ENCODE peak calls at places on chromosomes 12 and 14, in nine cellular contexts. Y is AG10803, A is foreskin keratinocyte, G is upper lobe of right lung, L is endothelial cell, W is prostate gland, I is cardiac fibroblast, F is heart left ventricle, R is astrocyte of the cerebellum. N is an unnamed sample.

GRCh38 chr14:22231022-22231421 is 358.0 kb downstream of the DAD1 start:
- DNase-seq in Y (no peak), A (no peak), G (no peak), L (no peak), W (no peak), I (no peak), F (no peak), R (no peak), N (no peak)

GRCh38 chr12:2322554-2323120 is 269.9 kb downstream of the CACNA1C start:
- DNase-seq in Y (no peak), A (no peak), G (no peak), L (no peak), W (no peak), I (no peak), F (no peak), R (no peak), N (no peak)

GRCh38 chr14:78764645-78765044 is 594.5 kb downstream of the NRXN3 start:
- DNase-seq in Y (no peak), A (no peak), G (no peak), L (no peak), W (no peak), I (no peak), F (no peak), R (no peak), N (no peak)

GRCh38 chr14:22200977-22201605 is 387.9 kb downstream of the DAD1 start:
- DNase-seq in Y (peak), A (peak), G (no peak), L (no peak), W (no peak), I (peak), F (no peak), R (peak), N (no peak)

GRCh38 chr12:122888232-122888752 is 7.6 kb downstream of the VPS37B start:
- DNase-seq in Y (peak), A (peak), G (peak), L (no peak), W (peak), I (peak), F (peak), R (peak), N (no peak)

GRCh38 chr12:47312794-47313426 is 233.2 kb upstream of the AMIGO2 start:
- DNase-seq in Y (no peak), A (no peak), G (no peak), L (no peak), W (no peak), I (no peak), F (no peak), R (no peak), N (no peak)

GRCh38 chr12:42484996-42485395 is 104.5 kb downstream of the PRICKLE1 start:
- DNase-seq in Y (no peak), A (no peak), G (no peak), L (no peak), W (no peak), I (no peak), F (no peak), R (no peak), N (no peak)

GRCh38 chr14:55688566-55688965 is 108.6 kb downstream of the KTN1 start:
- DNase-seq in Y (no peak), A (no peak), G (no peak), L (no peak), W (no peak), I (no peak), F (no peak), R (no peak), N (no peak)

GRCh38 chr14:97878727-97879126 is 1081.5 kb downstream of the VRK1 start:
- DNase-seq in Y (peak), A (peak), G (no peak), L (no peak), W (peak), I (no peak), F (peak), R (peak), N (no peak)

GRCh38 chr14:94671870-94672444 is 59.8 kb downstream of the SERPINA3 start:
- DNase-seq in Y (no peak), A (no peak), G (peak), L (no peak), W (no peak), I (peak), F (no peak), R (no peak), N (no peak)

GRCh38 chr14:89123851-89124250 is 293.2 kb downstream of the FOXN3 start:
- DNase-seq in Y (no peak), A (no peak), G (no peak), L (no peak), W (no peak), I (no peak), F (no peak), R (no peak), N (no peak)

GRCh38 chr14:88326352-88327103 is 3.5 kb upstream of the KCNK10 start:
- DNase-seq in Y (no peak), A (no peak), G (no peak), L (peak), W (no peak), I (no peak), F (no peak), R (no peak), N (no peak)

GRCh38 chr12:2547273-2548044 is 247.3 kb upstream of the FKBP4 start:
- DNase-seq in Y (no peak), A (no peak), G (peak), L (no peak), W (no peak), I (no peak), F (no peak), R (no peak), N (no peak)

GRCh38 chr12:91778938-91779400 is 366.7 kb downstream of the BTG1 start:
- DNase-seq in Y (peak), A (peak), G (no peak), L (no peak), W (peak), I (peak), F (peak), R (peak), N (peak)

GRCh38 chr14:104048758-104049496 is 36.6 kb upstream of the ASPG start:
- DNase-seq in Y (peak), A (peak), G (no peak), L (peak), W (no peak), I (peak), F (no peak), R (no peak), N (no peak)

GRCh38 chr14:94174622-94175402 is 690 bp downstream of the PPP4R4 start:
- DNase-seq in Y (no peak), A (no peak), G (no peak), L (no peak), W (no peak), I (no peak), F (no peak), R (no peak), N (no peak)

GRCh38 chr12:98830657-98831056 is 185.6 kb downstream of the APAF1 start:
- DNase-seq in Y (no peak), A (no peak), G (no peak), L (no peak), W (no peak), I (no peak), F (no peak), R (no peak), N (no peak)

GRCh38 chr12:2641209-2641608 is 153.6 kb upstream of the FKBP4 start:
- DNase-seq in Y (peak), A (no peak), G (peak), L (peak), W (no peak), I (peak), F (peak), R (no peak), N (no peak)

GRCh38 chr12:82838827-82839226 is 152.1 kb downstream of the TMTC2 start:
- DNase-seq in Y (no peak), A (no peak), G (no peak), L (no peak), W (no peak), I (no peak), F (no peak), R (no peak), N (no peak)

GRCh38 chr12:71942259-71942658 is 3.6 kb downstream of the TPH2 start:
- DNase-seq in Y (no peak), A (no peak), G (no peak), L (no peak), W (no peak), I (no peak), F (no peak), R (no peak), N (no peak)

GRCh38 chr14:91382712-91383111 is 34.9 kb downstream of the CCDC88C start:
- DNase-seq in Y (no peak), A (no peak), G (no peak), L (no peak), W (no peak), I (no peak), F (no peak), R (no peak), N (no peak)

GRCh38 chr12:22712083-22712482 is 87.1 kb downstream of the ETNK1 start:
- DNase-seq in Y (no peak), A (no peak), G (no peak), L (no peak), W (no peak), I (no peak), F (no peak), R (no peak), N (no peak)

GRCh38 chr12:22715254-22715653 is 90.3 kb downstream of the ETNK1 start:
- DNase-seq in Y (no peak), A (no peak), G (no peak), L (no peak), W (no peak), I (no peak), F (no peak), R (no peak), N (no peak)

GRCh38 chr12:22709292-22709691 is 84.3 kb downstream of the ETNK1 start:
- DNase-seq in Y (peak), A (peak), G (no peak), L (no peak), W (no peak), I (peak), F (no peak), R (peak), N (no peak)
- TF ChIP-seq CTCF in Y (peak), A (peak), G (peak), L (peak), W (no peak), I (peak), F (peak), R (peak), N (peak)

GRCh38 chr12:61536117-61536516 is 724.1 kb upstream of the USP15 start:
- DNase-seq in Y (no peak), A (no peak), G (no peak), L (no peak), W (no peak), I (no peak), F (no peak), R (no peak), N (no peak)

GRCh38 chr12:61536525-61536924 is 723.7 kb upstream of the USP15 start:
- DNase-seq in Y (no peak), A (no peak), G (no peak), L (no peak), W (no peak), I (no peak), F (no peak), R (no peak), N (no peak)

GRCh38 chr12:61538951-61539350 is 721.3 kb upstream of the USP15 start:
- DNase-seq in Y (no peak), A (peak), G (no peak), L (peak), W (no peak), I (no peak), F (no peak), R (no peak), N (no peak)
- TF ChIP-seq CTCF in Y (no peak), A (peak), G (no peak), L (no peak), W (no peak), I (no peak), F (no peak), R (no peak), N (no peak)

GRCh38 chr14:64775081-64775777 is 71.0 kb downstream of the PLEKHG3 start:
- DNase-seq in Y (no peak), A (no peak), G (no peak), L (no peak), W (no peak), I (no peak), F (no peak), R (no peak), N (no peak)
- TF ChIP-seq CTCF in Y (no peak), A (no peak), G (no peak), L (no peak), W (no peak), I (no peak), F (no peak), R (no peak), N (no peak)

DNA sequence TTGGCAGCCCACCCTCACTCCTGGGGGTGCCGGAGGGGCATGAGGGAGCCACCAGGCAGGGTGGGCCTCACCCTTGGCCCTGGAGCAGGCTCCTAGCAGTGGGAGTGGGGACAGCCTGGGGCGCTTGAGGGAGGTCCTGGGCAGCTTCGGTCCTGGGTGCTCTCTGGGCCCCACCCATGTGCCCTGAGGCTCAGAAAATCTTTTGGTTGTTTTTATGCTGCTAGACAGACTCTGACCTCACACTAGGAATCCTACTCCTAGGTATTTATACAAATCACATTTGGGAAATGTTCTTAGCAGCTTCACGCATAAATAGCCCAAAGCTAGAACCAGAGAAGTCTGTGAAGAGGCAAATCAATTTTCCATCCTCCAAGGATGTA is 10.9 kb upstream of the ULK1 start:
- DNase-seq in Y (no peak), A (no peak), G (no peak), L (no peak), W (no peak), I (no peak), F (no peak), R (no peak), N (no peak)
- TF ChIP-seq CTCF in Y (no peak), A (no peak), G (no peak), L (no peak), W (no peak), I (no peak), F (no peak), R (no peak), N (no peak)

DNA sequence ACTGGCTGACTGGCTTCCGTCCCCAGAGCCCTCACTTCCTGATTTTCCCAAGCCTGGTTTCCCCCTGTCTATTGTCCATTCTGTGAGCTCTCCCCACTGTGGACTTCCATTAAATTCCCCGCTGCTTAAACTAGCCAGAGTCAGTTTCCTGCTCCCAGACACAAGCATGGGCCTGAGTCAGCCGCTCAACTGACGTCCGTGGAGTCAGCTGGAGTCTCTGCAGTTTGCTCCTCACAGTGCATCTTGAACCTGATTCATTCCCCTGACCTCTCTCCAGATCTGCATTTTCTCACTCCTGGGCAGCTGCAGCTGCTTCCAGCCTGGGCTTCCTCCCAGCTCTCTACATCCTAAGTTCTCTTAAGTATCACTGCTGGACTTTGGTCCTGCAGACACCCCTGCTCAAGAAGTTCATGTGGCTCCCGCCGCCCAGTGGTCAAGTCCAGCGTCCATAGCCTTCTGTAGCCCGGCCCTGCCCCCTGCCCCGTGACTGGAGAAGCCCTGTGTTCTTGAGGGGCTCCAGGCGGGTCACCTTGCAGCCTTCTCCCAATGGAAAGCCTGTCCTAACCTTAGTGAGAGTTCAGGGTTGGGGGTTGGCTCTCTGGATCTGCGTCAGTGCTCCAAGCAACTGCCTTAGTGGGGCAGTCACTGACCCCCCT is 20.0 kb downstream of the NFKBIA start:
- DNase-seq in Y (peak), A (peak), G (no peak), L (no peak), W (no peak), I (peak), F (peak), R (peak), N (peak)
- TF ChIP-seq CTCF in Y (no peak), A (no peak), G (peak), L (no peak), W (no peak), I (peak), F (peak), R (peak), N (no peak)

GRCh38 chr14:31456841-31457664 is at the start of gene DTD2:
- DNase-seq in Y (peak), A (peak), G (peak), L (peak), W (peak), I (peak), F (peak), R (peak), N (peak)
- TF ChIP-seq CTCF in Y (no peak), A (peak), G (no peak), L (no peak), W (no peak), I (no peak), F (no peak), R (no peak), N (no peak)

DNA sequence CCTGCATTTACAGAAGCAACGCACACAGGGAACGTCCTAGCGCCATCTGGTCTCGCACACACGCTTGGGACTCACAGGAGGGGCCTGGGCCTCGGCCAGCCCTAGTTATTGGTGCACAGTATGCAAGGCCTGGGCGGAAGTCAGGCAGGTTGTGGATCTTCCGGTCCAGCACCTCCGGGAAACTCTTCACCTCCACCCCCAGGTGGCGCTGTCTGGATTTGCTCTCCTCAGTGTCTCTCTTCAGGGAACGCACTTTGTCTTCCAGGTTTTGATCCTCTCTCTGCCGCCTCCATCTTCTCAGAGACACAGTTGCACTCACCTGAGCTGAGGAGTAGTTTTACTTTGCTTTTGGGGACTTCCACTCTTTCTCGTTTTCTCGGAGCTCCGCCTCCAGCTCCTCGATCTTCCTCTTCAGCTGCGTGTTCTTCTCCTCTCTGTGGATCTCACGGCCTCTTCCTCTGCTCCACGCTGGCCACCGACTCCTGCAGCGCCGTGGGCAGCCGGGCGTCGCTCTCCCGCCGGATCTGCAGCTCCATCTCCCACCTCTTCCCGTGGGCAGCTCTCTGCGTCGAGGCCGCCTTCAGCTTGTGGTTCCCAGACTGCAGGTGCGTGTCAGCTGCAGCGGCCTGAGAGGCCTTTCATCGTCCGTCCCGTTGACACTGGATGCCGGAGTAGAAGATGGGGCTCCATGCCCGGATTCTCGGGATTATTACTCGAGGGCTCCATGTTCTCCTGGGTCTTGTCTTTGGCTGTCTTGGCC is 933.8 kb downstream of the TMEM121 start:
- DNase-seq in Y (no peak), A (no peak), G (no peak), L (no peak), W (no peak), I (no peak), F (no peak), R (no peak), N (no peak)
- TF ChIP-seq CTCF in Y (no peak), A (no peak), G (peak), L (peak), W (no peak), I (no peak), F (no peak), R (no peak), N (no peak)

DNA sequence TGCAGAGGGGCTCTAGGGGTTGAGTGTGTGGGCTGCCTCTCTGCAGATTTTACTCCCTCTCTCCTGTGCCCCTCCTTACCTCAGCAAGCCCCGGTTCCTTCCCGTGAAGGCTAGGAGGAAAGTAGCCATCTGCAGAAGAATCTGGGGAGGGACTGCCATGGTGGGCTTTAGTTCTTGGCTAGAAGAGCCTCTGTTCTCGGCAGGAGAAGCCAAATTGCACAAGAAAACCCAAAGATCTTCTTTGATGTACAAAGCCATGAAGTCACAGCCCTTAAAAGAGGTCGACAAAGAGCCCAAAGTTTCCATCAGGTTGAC is 23.5 kb downstream of the CKAP4 start:
- DNase-seq in Y (no peak), A (no peak), G (no peak), L (no peak), W (no peak), I (no peak), F (no peak), R (no peak), N (no peak)
- TF ChIP-seq CTCF in Y (no peak), A (no peak), G (peak), L (no peak), W (no peak), I (no peak), F (no peak), R (no peak), N (no peak)